ENCODE peak calls at places on chromosomes 6 and 20, in four cellular contexts. One of them, this sample, is unnamed.

GRCh38 chr6:34288581-34288980 is 39.8 kb upstream of the SMIM29 start:
- ATAC-seq in upper lobe of left lung: no peak
- ATAC-seq in Panc1: no peak
- ATAC-seq in HCT116: no peak
- ATAC-seq in this sample: no peak

GRCh38 chr6:162778603-162779002 is 50.8 kb downstream of the PACRG start:
- ATAC-seq in HCT116: no peak
- ATAC-seq in upper lobe of left lung: no peak
- ATAC-seq in Panc1: no peak
- ATAC-seq in this sample: no peak

GRCh38 chr6:144895890-144896289 is 610.8 kb downstream of the UTRN start:
- ATAC-seq in Panc1: no peak
- ATAC-seq in HCT116: no peak
- ATAC-seq in upper lobe of left lung: no peak
- ATAC-seq in this sample: no peak

GRCh38 chr6:63492476-63492875 is 79.8 kb upstream of the LOC128125822 start:
- ATAC-seq in Panc1: no peak
- ATAC-seq in HCT116: no peak
- ATAC-seq in upper lobe of left lung: no peak
- ATAC-seq in this sample: no peak

GRCh38 chr20:5544175-5544574 is 206.0 kb upstream of the SHLD1 start:
- ATAC-seq in upper lobe of left lung: no peak
- ATAC-seq in Panc1: no peak
- ATAC-seq in HCT116: no peak
- ATAC-seq in this sample: no peak

GRCh38 chr20:2066461-2067122 is 35.0 kb upstream of the STK35 start:
- ATAC-seq in Panc1: no peak
- ATAC-seq in HCT116: no peak
- ATAC-seq in upper lobe of left lung: no peak
- ATAC-seq in this sample: no peak

GRCh38 chr6:3194535-3195376 is 32.7 kb downstream of the TUBB2B start:
- ATAC-seq in Panc1: peak
- ATAC-seq in HCT116: no peak
- ATAC-seq in upper lobe of left lung: no peak
- ATAC-seq in this sample: peak

GRCh38 chr6:39063520-39063919 is 14.9 kb downstream of the GLP1R start:
- ATAC-seq in HCT116: no peak
- ATAC-seq in Panc1: no peak
- ATAC-seq in upper lobe of left lung: no peak
- ATAC-seq in this sample: no peak

GRCh38 chr20:8480597-8480996 is 348.5 kb downstream of the PLCB1 start:
- ATAC-seq in Panc1: no peak
- ATAC-seq in upper lobe of left lung: no peak
- ATAC-seq in HCT116: no peak
- ATAC-seq in this sample: no peak

GRCh38 chr20:32195581-32195980 is 12.0 kb downstream of the PLAGL2 start:
- ATAC-seq in Panc1: no peak
- ATAC-seq in upper lobe of left lung: no peak
- ATAC-seq in HCT116: no peak
- ATAC-seq in this sample: no peak

GRCh38 chr20:10863337-10864060 is 189.7 kb upstream of the JAG1 start:
- ATAC-seq in upper lobe of left lung: no peak
- ATAC-seq in Panc1: no peak
- ATAC-seq in HCT116: peak
- ATAC-seq in this sample: peak

GRCh38 chr6:45486739-45487138 is 109.0 kb upstream of the SUPT3H start:
- ATAC-seq in Panc1: no peak
- ATAC-seq in HCT116: no peak
- ATAC-seq in upper lobe of left lung: no peak
- ATAC-seq in this sample: no peak

GRCh38 chr6:1636971-1637871 is 27.5 kb downstream of the FOXC1 start:
- ATAC-seq in upper lobe of left lung: no peak
- ATAC-seq in HCT116: peak
- ATAC-seq in Panc1: peak
- ATAC-seq in this sample: no peak

GRCh38 chr6:116370717-116371383 is at the start of gene DSE:
- ATAC-seq in Panc1: peak
- ATAC-seq in upper lobe of left lung: peak
- ATAC-seq in HCT116: peak
- ATAC-seq in this sample: peak
- TF ChIP-seq POLR2AphosphoS5 in Panc1: no peak
- TF ChIP-seq POLR2AphosphoS5 in upper lobe of left lung: peak
- TF ChIP-seq POLR2AphosphoS5 in HCT116: peak
- TF ChIP-seq POLR2AphosphoS5 in this sample: peak

DNA sequence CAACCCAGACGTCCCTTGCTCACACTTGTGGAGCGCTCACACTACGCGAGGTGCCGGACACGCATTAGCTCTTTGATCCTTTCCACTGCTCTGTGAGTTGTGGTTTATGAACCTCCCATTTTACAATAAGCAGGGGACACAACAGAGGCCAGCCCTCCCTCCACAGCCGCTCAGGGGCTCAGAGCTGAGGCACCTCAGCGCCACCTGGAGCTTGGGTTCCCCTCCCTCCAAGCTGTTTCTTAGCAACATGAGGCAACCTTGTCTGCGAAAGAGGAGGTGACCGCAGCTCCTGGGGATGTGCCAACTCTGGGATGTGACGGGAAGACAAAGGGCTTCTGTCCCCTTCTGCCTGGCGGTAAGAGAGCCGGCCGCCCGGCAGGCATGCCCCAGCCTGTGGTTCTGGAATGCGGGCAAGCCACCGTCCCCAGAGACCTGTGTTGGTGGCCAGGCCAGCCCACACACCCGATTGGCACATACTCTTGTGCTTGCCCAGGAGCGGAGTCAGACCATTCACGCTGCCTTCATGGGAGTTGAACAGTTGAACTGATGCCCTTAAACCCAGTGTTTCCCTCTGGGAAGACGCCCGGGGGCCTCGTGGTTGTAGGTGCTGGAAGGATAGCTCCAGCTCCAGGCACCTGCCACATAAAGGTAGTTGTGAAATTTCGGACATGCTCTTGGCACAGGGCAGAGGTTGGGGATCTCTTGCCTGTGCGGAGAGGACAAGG is 44.5 kb downstream of the RBM38 start:
- ATAC-seq in HCT116: peak
- ATAC-seq in Panc1: peak
- ATAC-seq in upper lobe of left lung: peak
- ATAC-seq in this sample: no peak
- TF ChIP-seq POLR2AphosphoS5 in HCT116: no peak
- TF ChIP-seq POLR2AphosphoS5 in Panc1: no peak
- TF ChIP-seq POLR2AphosphoS5 in upper lobe of left lung: peak
- TF ChIP-seq POLR2AphosphoS5 in this sample: no peak

GRCh38 chr6:148629197-148629909 is 117.5 kb upstream of the UST start:
- ATAC-seq in Panc1: no peak
- ATAC-seq in HCT116: no peak
- ATAC-seq in upper lobe of left lung: no peak
- ATAC-seq in this sample: peak
- TF ChIP-seq POLR2AphosphoS5 in Panc1: no peak
- TF ChIP-seq POLR2AphosphoS5 in HCT116: no peak
- TF ChIP-seq POLR2AphosphoS5 in upper lobe of left lung: no peak
- TF ChIP-seq POLR2AphosphoS5 in this sample: no peak

GRCh38 chr20:22509090-22509938 is 75.1 kb downstream of the FOXA2 start:
- ATAC-seq in Panc1: no peak
- ATAC-seq in upper lobe of left lung: no peak
- ATAC-seq in HCT116: no peak
- ATAC-seq in this sample: no peak

GRCh38 chr20:22511943-22512910 is 72.1 kb downstream of the FOXA2 start:
- ATAC-seq in Panc1: peak
- ATAC-seq in upper lobe of left lung: peak
- ATAC-seq in HCT116: no peak
- ATAC-seq in this sample: no peak

GRCh38 chr20:22515264-22515663 is 69.1 kb downstream of the FOXA2 start:
- ATAC-seq in HCT116: no peak
- ATAC-seq in Panc1: no peak
- ATAC-seq in upper lobe of left lung: no peak
- ATAC-seq in this sample: no peak

GRCh38 chr20:22512911-22513489 is 71.4 kb downstream of the FOXA2 start:
- ATAC-seq in Panc1: peak
- ATAC-seq in HCT116: no peak
- ATAC-seq in upper lobe of left lung: no peak
- ATAC-seq in this sample: no peak

GRCh38 chr20:22513574-22513973 is 70.8 kb downstream of the FOXA2 start:
- ATAC-seq in upper lobe of left lung: no peak
- ATAC-seq in Panc1: no peak
- ATAC-seq in HCT116: no peak
- ATAC-seq in this sample: no peak
- TF ChIP-seq POLR2AphosphoS5 in upper lobe of left lung: no peak
- TF ChIP-seq POLR2AphosphoS5 in Panc1: no peak
- TF ChIP-seq POLR2AphosphoS5 in HCT116: no peak
- TF ChIP-seq POLR2AphosphoS5 in this sample: no peak

GRCh38 chr6:13011612-13012146 is 295.1 kb downstream of the PHACTR1 start:
- ATAC-seq in HCT116: no peak
- ATAC-seq in upper lobe of left lung: no peak
- ATAC-seq in Panc1: no peak
- ATAC-seq in this sample: no peak

GRCh38 chr6:13007744-13008143 is 291.2 kb downstream of the PHACTR1 start:
- ATAC-seq in Panc1: no peak
- ATAC-seq in HCT116: no peak
- ATAC-seq in upper lobe of left lung: no peak
- ATAC-seq in this sample: no peak

GRCh38 chr6:13006578-13007300 is 290.2 kb downstream of the PHACTR1 start:
- ATAC-seq in HCT116: no peak
- ATAC-seq in upper lobe of left lung: no peak
- ATAC-seq in Panc1: no peak
- ATAC-seq in this sample: no peak

GRCh38 chr6:13009465-13009864 is 292.9 kb downstream of the PHACTR1 start:
- ATAC-seq in upper lobe of left lung: no peak
- ATAC-seq in HCT116: no peak
- ATAC-seq in Panc1: no peak
- ATAC-seq in this sample: no peak

DNA sequence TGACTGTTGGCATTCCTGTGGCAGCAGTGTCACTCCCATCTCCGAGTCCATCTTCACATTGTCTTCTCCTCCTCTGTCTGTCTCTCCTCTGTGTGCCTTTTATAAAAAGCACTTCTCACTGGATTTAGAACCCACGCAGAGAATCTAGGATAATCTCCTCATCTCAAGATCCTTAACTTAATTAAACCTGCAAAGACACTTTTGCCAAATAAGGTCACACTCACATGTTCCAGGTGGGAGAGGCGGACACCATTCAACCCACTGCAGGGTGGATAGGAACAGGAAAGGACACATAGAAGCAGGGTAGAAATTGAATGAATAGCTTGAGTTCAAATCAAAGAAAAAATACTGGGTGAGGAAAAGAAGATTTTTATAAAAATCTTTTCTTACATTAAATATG is 292.5 kb downstream of the PHACTR1 start:
- ATAC-seq in HCT116: no peak
- ATAC-seq in upper lobe of left lung: no peak
- ATAC-seq in Panc1: no peak
- ATAC-seq in this sample: no peak
- TF ChIP-seq POLR2AphosphoS5 in HCT116: no peak
- TF ChIP-seq POLR2AphosphoS5 in upper lobe of left lung: no peak
- TF ChIP-seq POLR2AphosphoS5 in Panc1: no peak
- TF ChIP-seq POLR2AphosphoS5 in this sample: no peak

DNA sequence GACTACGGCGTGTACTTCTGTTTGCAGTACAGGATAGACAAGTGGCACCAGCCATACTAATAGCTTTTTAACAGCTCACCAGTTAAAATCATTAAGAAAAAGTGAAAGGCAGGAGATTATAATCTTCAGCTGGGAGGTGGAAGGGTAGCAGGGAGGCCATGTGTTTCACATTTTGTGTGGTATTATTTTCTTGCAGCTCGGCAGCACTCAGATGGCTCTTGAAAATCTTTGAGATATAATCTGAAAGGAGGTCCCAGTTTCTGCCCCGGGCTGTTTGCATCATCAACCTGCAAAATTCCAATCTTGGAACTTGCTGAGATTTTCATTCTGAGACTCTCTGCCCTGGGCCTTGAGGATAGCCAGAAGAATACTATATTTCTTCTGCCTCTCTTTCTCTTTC is 87.5 kb upstream of the HDAC2 start:
- ATAC-seq in upper lobe of left lung: no peak
- ATAC-seq in HCT116: no peak
- ATAC-seq in Panc1: no peak
- ATAC-seq in this sample: no peak
- TF ChIP-seq POLR2AphosphoS5 in upper lobe of left lung: no peak
- TF ChIP-seq POLR2AphosphoS5 in HCT116: no peak
- TF ChIP-seq POLR2AphosphoS5 in Panc1: no peak
- TF ChIP-seq POLR2AphosphoS5 in this sample: no peak

GRCh38 chr6:13427838-13428527 is 59.4 kb downstream of the GFOD1 start:
- ATAC-seq in HCT116: no peak
- ATAC-seq in upper lobe of left lung: peak
- ATAC-seq in Panc1: no peak
- ATAC-seq in this sample: no peak
- TF ChIP-seq POLR2AphosphoS5 in HCT116: no peak
- TF ChIP-seq POLR2AphosphoS5 in upper lobe of left lung: no peak
- TF ChIP-seq POLR2AphosphoS5 in Panc1: no peak
- TF ChIP-seq POLR2AphosphoS5 in this sample: no peak

GRCh38 chr6:27592481-27593199 is 119.7 kb upstream of the ZNF184 start:
- ATAC-seq in HCT116: peak
- ATAC-seq in upper lobe of left lung: no peak
- ATAC-seq in Panc1: peak
- ATAC-seq in this sample: no peak
- TF ChIP-seq POLR2AphosphoS5 in HCT116: no peak
- TF ChIP-seq POLR2AphosphoS5 in upper lobe of left lung: no peak
- TF ChIP-seq POLR2AphosphoS5 in Panc1: peak
- TF ChIP-seq POLR2AphosphoS5 in this sample: no peak

This sample was measured in gastroesophageal sphincter.